ENCODE peak calls at places on chromosome 12, in four cellular contexts. One of them, this sample, is unnamed.

GRCh38 chr12:121175383-121176119 is 34.4 kb upstream of the P2RX4 start:
- DNase-seq in GM12878: no peak
- DNase-seq in K562: peak
- DNase-seq in GM12891: peak
- DNase-seq in this sample: no peak

GRCh38 chr12:3076730-3077571 is at the start of gene TSPAN9:
- DNase-seq in K562: peak
- DNase-seq in GM12878: no peak
- DNase-seq in GM12891: peak
- DNase-seq in this sample: no peak

GRCh38 chr12:67355428-67356385 is 86.5 kb downstream of the CAND1 start:
- DNase-seq in GM12891: no peak
- DNase-seq in GM12878: peak
- DNase-seq in K562: peak
- DNase-seq in this sample: no peak

GRCh38 chr12:12327802-12328201 is 22.2 kb downstream of the MANSC1 start:
- DNase-seq in K562: peak
- DNase-seq in GM12891: peak
- DNase-seq in GM12878: peak
- DNase-seq in this sample: peak

GRCh38 chr12:49109631-49110172 is 945 bp downstream of the LMBR1L start:
- DNase-seq in GM12878: no peak
- DNase-seq in K562: no peak
- DNase-seq in GM12891: no peak
- DNase-seq in this sample: no peak

GRCh38 chr12:65123435-65124063 is 2.4 kb upstream of the WIF1 start:
- DNase-seq in GM12878: peak
- DNase-seq in GM12891: no peak
- DNase-seq in K562: peak
- DNase-seq in this sample: peak

GRCh38 chr12:72075891-72076557 is 137.4 kb downstream of the TPH2 start:
- DNase-seq in GM12878: no peak
- DNase-seq in K562: no peak
- DNase-seq in GM12891: no peak
- DNase-seq in this sample: no peak

GRCh38 chr12:123532808-123533649 is 490 bp downstream of the RILPL1 start:
- DNase-seq in GM12878: no peak
- DNase-seq in GM12891: peak
- DNase-seq in K562: peak
- DNase-seq in this sample: no peak

GRCh38 chr12:79597910-79598309 is 92.9 kb downstream of the PAWR start:
- DNase-seq in GM12878: no peak
- DNase-seq in K562: no peak
- DNase-seq in GM12891: no peak
- DNase-seq in this sample: no peak

GRCh38 chr12:16063728-16064127 is 152.6 kb downstream of the DERA start:
- DNase-seq in GM12878: no peak
- DNase-seq in K562: no peak
- DNase-seq in GM12891: no peak
- DNase-seq in this sample: no peak

GRCh38 chr12:10130042-10130441 is at the start of gene CLEC7A:
- DNase-seq in K562: no peak
- DNase-seq in GM12891: peak
- DNase-seq in GM12878: peak
- DNase-seq in this sample: no peak

GRCh38 chr12:50221228-50222008 is 54.2 kb upstream of the CERS5 start:
- DNase-seq in GM12878: peak
- DNase-seq in GM12891: no peak
- DNase-seq in K562: peak
- DNase-seq in this sample: no peak

GRCh38 chr12:121138284-121138683 is 5.6 kb downstream of the P2RX7 start:
- DNase-seq in K562: peak
- DNase-seq in GM12878: no peak
- DNase-seq in GM12891: no peak
- DNase-seq in this sample: no peak

GRCh38 chr12:4270670-4271432 is 2.7 kb upstream of the CCND2 start:
- DNase-seq in GM12878: no peak
- DNase-seq in GM12891: no peak
- DNase-seq in K562: peak
- DNase-seq in this sample: no peak

GRCh38 chr12:58540480-58541299 is 379.6 kb downstream of the LRIG3 start:
- DNase-seq in K562: peak
- DNase-seq in GM12891: no peak
- DNase-seq in GM12878: peak
- DNase-seq in this sample: peak

GRCh38 chr12:117459229-117459628 is 97.8 kb upstream of the NOS1 start:
- DNase-seq in K562: no peak
- DNase-seq in GM12878: no peak
- DNase-seq in GM12891: no peak
- DNase-seq in this sample: no peak

GRCh38 chr12:60185060-60185459 is 589.2 kb downstream of the SLC16A7 start:
- DNase-seq in GM12878: no peak
- DNase-seq in GM12891: no peak
- DNase-seq in K562: no peak
- DNase-seq in this sample: no peak

GRCh38 chr12:67940780-67941243 is 48.4 kb upstream of the IFNG-AS1 start:
- DNase-seq in K562: no peak
- DNase-seq in GM12891: no peak
- DNase-seq in GM12878: no peak
- DNase-seq in this sample: no peak

GRCh38 chr12:29191267-29191889 is 42.3 kb downstream of the FAR2 start:
- DNase-seq in GM12891: no peak
- DNase-seq in GM12878: no peak
- DNase-seq in K562: no peak
- DNase-seq in this sample: no peak

GRCh38 chr12:15720299-15720698 is 68.9 kb downstream of the EPS8 start:
- DNase-seq in GM12891: no peak
- DNase-seq in K562: no peak
- DNase-seq in GM12878: no peak
- DNase-seq in this sample: no peak

GRCh38 chr12:50297996-50298395 is 14.7 kb upstream of the LIMA1 start:
- DNase-seq in K562: no peak
- DNase-seq in GM12878: no peak
- DNase-seq in GM12891: no peak
- DNase-seq in this sample: no peak

GRCh38 chr12:88424791-88425730 is 155.2 kb downstream of the KITLG start:
- DNase-seq in K562: no peak
- DNase-seq in GM12891: no peak
- DNase-seq in GM12878: no peak
- DNase-seq in this sample: no peak
- TF ChIP-seq SPI1 in K562: no peak
- TF ChIP-seq SPI1 in GM12891: no peak
- TF ChIP-seq SPI1 in GM12878: no peak
- TF ChIP-seq SPI1 in this sample: no peak

GRCh38 chr12:107651867-107652449 is 33.6 kb upstream of the PWP1 start:
- DNase-seq in K562: no peak
- DNase-seq in GM12891: no peak
- DNase-seq in GM12878: no peak
- DNase-seq in this sample: no peak
- TF ChIP-seq SPI1 in K562: no peak
- TF ChIP-seq SPI1 in GM12891: no peak
- TF ChIP-seq SPI1 in GM12878: no peak
- TF ChIP-seq SPI1 in this sample: no peak

GRCh38 chr12:130948751-130949150 is 5.0 kb upstream of the ADGRD1 start:
- DNase-seq in GM12891: no peak
- DNase-seq in GM12878: no peak
- DNase-seq in K562: no peak
- DNase-seq in this sample: no peak

GRCh38 chr12:130948136-130948535 is 5.6 kb upstream of the ADGRD1 start:
- DNase-seq in GM12891: no peak
- DNase-seq in GM12878: no peak
- DNase-seq in K562: peak
- DNase-seq in this sample: no peak

GRCh38 chr12:130945793-130946492 is 7.8 kb upstream of the ADGRD1 start:
- DNase-seq in GM12891: no peak
- DNase-seq in GM12878: no peak
- DNase-seq in K562: no peak
- DNase-seq in this sample: no peak

GRCh38 chr12:130944878-130945277 is 8.8 kb upstream of the ADGRD1 start:
- DNase-seq in GM12891: no peak
- DNase-seq in GM12878: no peak
- DNase-seq in K562: no peak
- DNase-seq in this sample: no peak

GRCh38 chr12:130947028-130947427 is 6.7 kb upstream of the ADGRD1 start:
- DNase-seq in K562: no peak
- DNase-seq in GM12878: no peak
- DNase-seq in GM12891: no peak
- DNase-seq in this sample: no peak
- TF ChIP-seq SPI1 in K562: no peak
- TF ChIP-seq SPI1 in GM12878: no peak
- TF ChIP-seq SPI1 in GM12891: no peak
- TF ChIP-seq SPI1 in this sample: no peak

DNA sequence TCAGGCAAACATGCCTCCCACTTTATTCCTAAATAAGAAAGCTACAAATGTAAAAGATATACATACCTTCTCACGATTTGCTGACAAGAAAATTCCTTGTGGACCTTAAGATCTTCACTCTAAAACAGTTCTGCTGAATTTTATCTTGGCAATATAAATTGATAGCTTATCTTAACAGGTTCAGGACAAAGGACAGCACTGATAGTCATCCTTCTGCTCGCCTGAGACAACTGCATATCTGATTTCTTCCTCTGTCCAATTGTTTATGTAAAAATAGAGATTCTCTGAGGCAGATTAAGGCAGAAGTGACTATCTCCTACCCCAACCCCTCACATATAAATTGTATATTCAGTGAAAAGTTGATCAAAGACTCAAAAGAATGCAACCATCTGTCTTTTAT is 44.9 kb downstream of the CAPZA3 start:
- DNase-seq in GM12878: no peak
- DNase-seq in GM12891: no peak
- DNase-seq in K562: no peak
- DNase-seq in this sample: no peak
- TF ChIP-seq SPI1 in GM12878: no peak
- TF ChIP-seq SPI1 in GM12891: no peak
- TF ChIP-seq SPI1 in K562: no peak
- TF ChIP-seq SPI1 in this sample: no peak